ENCODE peak calls at places on chromosomes 4 and X, in ten cellular contexts. O is H7, Q is right atrium auricular region, S is T1000, R is astrocyte of the hippocampus, W is head of caudate nucleus, Z is SW480, I is iPS DF 19.7, D is psoas muscle, H is fibroblast of gingiva. M is an unnamed sample.

GRCh38 chrX:71543316-71543715 is 10.4 kb downstream of the OGT start:
- DNase-seq in D (no peak), I (no peak), S (peak), O (no peak), R (peak), Q (no peak), H (peak), W (no peak), Z (no peak), M (no peak)

GRCh38 chrX:30831082-30831481 is 58.0 kb downstream of the TAB3 start:
- DNase-seq in H (no peak), D (no peak), Q (no peak), S (no peak), O (peak), R (peak), W (no peak), Z (no peak), I (peak), M (no peak)

GRCh38 chrX:154596290-154596929 is 11.5 kb downstream of the CTAG1A start:
- DNase-seq in D (no peak), O (peak), R (peak), H (peak), Q (no peak), I (peak), Z (peak), S (peak), W (no peak), M (no peak)

GRCh38 chr4:88162636-88163035 is 4.2 kb upstream of the ABCG2 start:
- DNase-seq in Q (no peak), H (no peak), O (no peak), Z (no peak), R (no peak), I (no peak), D (no peak), S (no peak), W (no peak), M (no peak)

GRCh38 chr4:73127839-73128448 is 58.4 kb upstream of the COX18 start:
- DNase-seq in W (peak), Z (peak), I (no peak), D (no peak), H (no peak), O (peak), S (no peak), Q (no peak), R (peak), M (no peak)

GRCh38 chrX:46029777-46030176 is 515.4 kb downstream of the ZNF674 start:
- DNase-seq in H (no peak), R (no peak), I (no peak), Z (no peak), W (no peak), Q (no peak), D (no peak), O (no peak), S (no peak), M (no peak)

GRCh38 chrX:22594771-22595170 is 322.1 kb downstream of the CBLL2 start:
- DNase-seq in S (no peak), Z (no peak), Q (no peak), O (no peak), W (no peak), I (no peak), R (no peak), H (no peak), D (no peak), M (no peak)

GRCh38 chrX:24117288-24117687 is 32.2 kb upstream of the ZFX start:
- DNase-seq in D (no peak), I (no peak), Q (no peak), S (no peak), Z (no peak), H (peak), R (peak), O (no peak), W (peak), M (no peak)

GRCh38 chr4:182448281-182449151 is 205.3 kb downstream of the TENM3 start:
- DNase-seq in Q (peak), Z (no peak), W (peak), H (peak), D (peak), R (peak), O (peak), I (peak), S (peak), M (peak)

GRCh38 chrX:106901781-106902219 is 1.3 kb downstream of the RIPPLY1 start:
- DNase-seq in W (no peak), H (no peak), I (no peak), S (no peak), O (no peak), Z (no peak), R (no peak), D (no peak), Q (no peak), M (no peak)

GRCh38 chrX:85627363-85627762 is 247.9 kb upstream of the POF1B start:
- DNase-seq in H (no peak), R (no peak), D (no peak), S (no peak), Q (no peak), W (peak), O (no peak), I (no peak), Z (no peak), M (no peak)

GRCh38 chr4:93764647-93765246 is 63.8 kb upstream of the ATOH1 start:
- DNase-seq in I (no peak), W (peak), R (peak), Z (peak), Q (no peak), D (no peak), O (peak), H (peak), S (no peak), M (no peak)

GRCh38 chr4:22634541-22635181 is 58.1 kb upstream of the GBA3 start:
- DNase-seq in Q (no peak), H (no peak), O (no peak), Z (no peak), I (no peak), D (no peak), R (no peak), S (no peak), W (no peak), M (no peak)

GRCh38 chrX:154840856-154841255 is 6.4 kb upstream of the SMIM9 start:
- DNase-seq in O (peak), D (no peak), H (peak), W (peak), S (no peak), R (peak), I (no peak), Z (peak), Q (no peak), M (no peak)

GRCh38 chrX:130171446-130172126 is at the start of gene RAB33A:
- DNase-seq in S (no peak), I (no peak), D (peak), O (peak), Z (no peak), Q (no peak), H (peak), W (peak), R (peak), M (peak)

GRCh38 chrX:152428596-152428995 is 22.5 kb downstream of the GABRA3 start:
- DNase-seq in I (no peak), H (no peak), D (no peak), S (no peak), R (peak), O (no peak), W (no peak), Z (no peak), Q (no peak), M (no peak)

GRCh38 chr4:338759-339097 is 1.1 kb downstream of the ZNF141 start:
- DNase-seq in R (peak), Z (no peak), W (no peak), D (no peak), O (peak), H (no peak), I (no peak), Q (no peak), S (no peak), M (no peak)

GRCh38 chr4:16573744-16574143 is 324.7 kb downstream of the LDB2 start:
- DNase-seq in I (no peak), D (no peak), H (peak), R (peak), Q (peak), Z (no peak), S (peak), W (peak), O (no peak), M (no peak)

GRCh38 chr4:40520533-40520932 is 109.1 kb downstream of the RBM47 start:
- DNase-seq in H (no peak), I (no peak), R (no peak), W (no peak), Z (peak), Q (no peak), S (no peak), O (no peak), D (no peak), M (no peak)

GRCh38 chr4:133711817-133712216 is 489.8 kb downstream of the PABPC4L start:
- DNase-seq in R (no peak), Q (no peak), W (no peak), H (no peak), O (no peak), Z (no peak), S (no peak), D (no peak), I (no peak), M (no peak)

GRCh38 chr4:40630335-40631021 is 814 bp upstream of the RBM47 start:
- DNase-seq in R (no peak), O (peak), W (peak), Z (no peak), I (no peak), S (no peak), D (peak), Q (peak), H (no peak), M (peak)

GRCh38 chr4:34939073-34939472 is 1305.2 kb downstream of the ARAP2 start:
- DNase-seq in I (no peak), S (no peak), R (no peak), O (no peak), Z (no peak), Q (no peak), W (no peak), D (no peak), H (no peak), M (no peak)

GRCh38 chrX:15384304-15384703 is at the start of gene VEGFD:
- DNase-seq in Q (no peak), H (peak), D (no peak), W (no peak), R (peak), I (no peak), Z (peak), S (no peak), O (no peak), M (no peak)

GRCh38 chr4:150244600-150244999 is 166.4 kb downstream of the DCLK2 start:
- DNase-seq in R (peak), D (no peak), H (peak), Q (no peak), S (no peak), I (no peak), O (peak), W (no peak), Z (no peak), M (no peak)

GRCh38 chr4:139841464-139842195 is 176.0 kb downstream of the MGST2 start:
- DNase-seq in D (no peak), Q (no peak), I (no peak), W (no peak), R (no peak), H (no peak), O (no peak), Z (no peak), S (no peak), M (peak)

GRCh38 chrX:40006025-40007017 is 91.4 kb downstream of the BCOR start:
- DNase-seq in S (no peak), W (peak), D (peak), O (peak), R (peak), I (no peak), H (no peak), Q (no peak), Z (peak), M (peak)

GRCh38 chr4:95869961-95870500 is 30.1 kb downstream of the PDHA2 start:
- DNase-seq in Z (no peak), W (no peak), H (no peak), Q (no peak), I (peak), S (no peak), O (no peak), R (no peak), D (no peak), M (no peak)

GRCh38 chrX:19183777-19184485 is 61.7 kb upstream of the ADGRG2 start:
- DNase-seq in Z (no peak), S (no peak), I (no peak), R (peak), H (no peak), W (no peak), Q (no peak), O (no peak), D (no peak), M (no peak)

GRCh38 chr4:24657768-24658617 is 73.6 kb upstream of the DHX15 start:
- DNase-seq in O (peak), S (peak), D (no peak), I (no peak), Z (peak), R (peak), Q (peak), H (peak), W (peak), M (peak)

GRCh38 chrX:108216405-108216804 is 124.8 kb downstream of the ATG4A start:
- DNase-seq in I (no peak), Z (no peak), Q (no peak), D (no peak), W (no peak), H (no peak), R (no peak), S (no peak), O (no peak), M (no peak)

GRCh38 chr4:3766791-3767561 is 791 bp downstream of the ADRA2C start:
- DNase-seq in W (no peak), H (no peak), I (no peak), O (peak), S (no peak), D (no peak), Z (peak), Q (no peak), R (peak), M (no peak)

GRCh38 chrX:150085881-150086280 is 147.6 kb upstream of the EOLA2 start:
- DNase-seq in Z (no peak), W (no peak), H (peak), R (no peak), D (no peak), S (no peak), I (no peak), Q (no peak), O (no peak), M (no peak)

M was measured in transverse colon.